ENCODE peak calls at places on chromosomes 1 and 21, in six cellular contexts. J, X, V, O, W and R are unnamed samples.

GRCh38 chr1:1308756-1309524 is 543 bp downstream of the PUSL1 start:
- DNase-seq in V (no peak), O (no peak), W (no peak), X (peak), J (no peak), R (peak)

GRCh38 chr1:94680008-94680377 is 138.4 kb upstream of the F3 start:
- DNase-seq in W (no peak), V (no peak), J (no peak), X (no peak), O (no peak), R (no peak)

GRCh38 chr1:183414365-183414764 is 3.8 kb downstream of the NMNAT2 start:
- DNase-seq in X (no peak), W (no peak), V (no peak), J (no peak), O (no peak), R (no peak)

GRCh38 chr21:45537111-45537745 is 5.0 kb downstream of the SLC19A1 start:
- DNase-seq in J (peak), V (no peak), O (no peak), W (no peak), X (peak), R (no peak)

GRCh38 chr1:70486676-70487470 is 75.8 kb downstream of the CTH start:
- DNase-seq in O (peak), V (no peak), X (no peak), W (peak), J (peak), R (no peak)

GRCh38 chr1:94319319-94320180 is 82.2 kb upstream of the ARHGAP29 start:
- DNase-seq in O (no peak), V (no peak), J (no peak), X (no peak), W (no peak), R (no peak)

GRCh38 chr1:207908112-207908734 is 2.7 kb downstream of the CD34 start:
- DNase-seq in V (no peak), O (no peak), J (peak), X (peak), W (no peak), R (no peak)

GRCh38 chr1:115282825-115283224 is 55.2 kb downstream of the NGF start:
- DNase-seq in O (no peak), W (no peak), X (peak), V (no peak), J (peak), R (no peak)

GRCh38 chr1:170096806-170097340 is 22.4 kb upstream of the KIFAP3 start:
- DNase-seq in V (no peak), W (no peak), O (no peak), X (no peak), J (no peak), R (no peak)

GRCh38 chr1:212629450-212630158 is 21.0 kb downstream of the ATF3 start:
- DNase-seq in X (no peak), O (no peak), V (no peak), J (no peak), W (no peak), R (no peak)

GRCh38 chr1:90704817-90705216 is 12.3 kb downstream of the BARHL2 start:
- DNase-seq in J (no peak), O (no peak), W (no peak), X (no peak), V (no peak), R (no peak)

GRCh38 chr1:245084551-245084950 is 70.2 kb upstream of the KIF26B start:
- DNase-seq in J (no peak), V (no peak), O (no peak), W (no peak), X (no peak), R (no peak)

GRCh38 chr1:64172458-64172983 is 30.9 kb upstream of the UBE2U start:
- DNase-seq in X (no peak), W (no peak), V (no peak), O (no peak), J (no peak), R (peak)